ENCODE peak calls at places on chromosomes 4 and X, in five cellular contexts. Y, N, P, J and V are unnamed samples.

GRCh38 chrX:2840961-2841360 is 12.2 kb downstream of the GYG2 start:
- DNase-seq in Y (no peak), J (no peak), P (no peak), N (no peak), V (no peak)

GRCh38 chr4:100009490-100009889 is 59.4 kb upstream of the H2AZ1 start:
- DNase-seq in Y (no peak), P (peak; percentile 37), J (no peak), N (no peak), V (no peak)

GRCh38 chrX:31219174-31219573 is 147.3 kb upstream of the FTHL17 start:
- DNase-seq in J (no peak), Y (no peak), N (no peak), P (no peak), V (no peak)

GRCh38 chrX:72131317-72132294 is at the start of gene RTL5:
- DNase-seq in P (peak; percentile 81), J (peak; percentile 67), N (peak; percentile 84), Y (peak; percentile 97), V (no peak)

GRCh38 chr4:82851902-82852750 is 38.8 kb downstream of the SEC31A start:
- DNase-seq in Y (no peak), N (no peak), J (no peak), P (peak; percentile 8), V (peak; percentile 54)

GRCh38 chr4:128582319-128582948 is 227.1 kb upstream of the JADE1 start:
- DNase-seq in J (no peak), N (no peak), P (no peak), Y (no peak), V (no peak)

GRCh38 chrX:47815901-47816845 is 20.5 kb upstream of the ZNF81 start:
- DNase-seq in N (no peak), Y (no peak), P (no peak), J (peak; percentile 64), V (no peak)

GRCh38 chr4:152478456-152479237 is 57.2 kb downstream of the FBXW7 start:
- DNase-seq in N (no peak), P (peak; percentile 31), J (no peak), Y (no peak), V (no peak)

GRCh38 chr4:123826896-123827295 is 430.3 kb downstream of the SPRY1 start:
- DNase-seq in Y (no peak), J (no peak), P (peak; percentile 76), N (peak; percentile 35), V (no peak)

GRCh38 chr4:148112231-148112982 is 329.8 kb downstream of the NR3C2 start:
- DNase-seq in Y (no peak), P (peak; percentile 95), J (no peak), N (no peak), V (no peak)

GRCh38 chr4:110754726-110755125 is 131.8 kb upstream of the PITX2 start:
- DNase-seq in J (no peak), N (no peak), Y (no peak), P (peak; percentile 11), V (no peak)

GRCh38 chr4:83686166-83686565 is 150.3 kb downstream of the GPAT3 start:
- DNase-seq in P (no peak), J (no peak), Y (no peak), N (no peak), V (no peak)

GRCh38 chr4:89243741-89244252 is 63.8 kb downstream of the GPRIN3 start:
- DNase-seq in P (no peak), J (no peak), Y (no peak), N (no peak), V (no peak)

GRCh38 chrX:37350034-37350365 is 836 bp downstream of the PRRG1 start:
- DNase-seq in N (no peak), Y (no peak), P (peak; percentile 14), J (no peak), V (no peak)

GRCh38 chrX:75989806-75990590 is 182.9 kb upstream of the PBDC1 start:
- DNase-seq in J (no peak), P (no peak), N (no peak), Y (no peak), V (no peak)

GRCh38 chr4:182339246-182339645 is 96.0 kb downstream of the TENM3 start:
- DNase-seq in N (no peak), J (no peak), Y (no peak), P (no peak), V (no peak)

GRCh38 chrX:129759576-129760061 is 20.1 kb upstream of the SASH3 start:
- DNase-seq in J (no peak), N (peak; percentile 34), Y (no peak), P (peak; percentile 91), V (no peak)

GRCh38 chr4:39042365-39042764 is 10.2 kb upstream of the TMEM156 start:
- DNase-seq in P (no peak), J (no peak), N (no peak), Y (no peak), V (no peak)
- H3K4me1 ChIP-seq in P (peaks cover 24% of the 10 kb centered on the region), J (no peaks in the 10 kb centered on the region), N (no peaks in the 10 kb centered on the region), Y (peaks cover 30% of the 10 kb centered on the region), V (peaks cover 59% of the 10 kb centered on the region)

GRCh38 chrX:109596015-109596414 is 29.0 kb downstream of the KCNE5 start:
- DNase-seq in N (no peak), Y (no peak), J (no peak), P (no peak), V (no peak)

GRCh38 chrX:109601458-109601857 is 23.5 kb downstream of the KCNE5 start:
- DNase-seq in Y (no peak), P (no peak), N (no peak), J (no peak), V (no peak)

GRCh38 chrX:109600114-109600710 is 24.8 kb downstream of the KCNE5 start:
- DNase-seq in Y (no peak), J (no peak), P (peak; percentile 23), N (no peak), V (no peak)
- H3K4me3 ChIP-seq in Y (no peak overlapping the region), J (no peak overlapping the region), P (no peak overlapping the region), N (no peak overlapping the region), V (no peak overlapping the region)

DNA sequence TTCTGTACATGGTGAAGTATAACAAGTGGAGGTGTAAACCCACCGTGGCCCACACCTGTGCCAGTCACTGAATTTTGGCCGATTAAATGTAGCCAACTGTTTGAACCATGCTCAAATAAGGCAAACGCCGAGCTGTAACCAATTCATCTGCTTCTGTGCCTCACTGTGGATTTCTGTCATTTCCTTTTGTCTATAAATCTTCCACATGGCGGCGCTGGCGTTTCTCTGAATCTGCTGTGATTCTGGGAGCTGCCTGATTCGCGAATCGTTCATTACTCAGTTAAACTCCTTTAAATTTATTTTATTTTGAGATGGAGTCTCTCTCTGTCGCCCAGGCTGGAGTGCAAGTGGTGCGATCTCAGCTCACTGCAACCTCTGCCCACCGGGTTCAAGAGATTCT is 19.2 kb downstream of the SUPT20HL2 start:
- DNase-seq in P (no peak), Y (no peak), N (no peak), J (no peak), V (peak; percentile 16)
- TF ChIP-seq CTCF in P (peak; percentile 14), Y (no peak), N (no peak), J (no peak), V (peak; percentile 53)

DNA sequence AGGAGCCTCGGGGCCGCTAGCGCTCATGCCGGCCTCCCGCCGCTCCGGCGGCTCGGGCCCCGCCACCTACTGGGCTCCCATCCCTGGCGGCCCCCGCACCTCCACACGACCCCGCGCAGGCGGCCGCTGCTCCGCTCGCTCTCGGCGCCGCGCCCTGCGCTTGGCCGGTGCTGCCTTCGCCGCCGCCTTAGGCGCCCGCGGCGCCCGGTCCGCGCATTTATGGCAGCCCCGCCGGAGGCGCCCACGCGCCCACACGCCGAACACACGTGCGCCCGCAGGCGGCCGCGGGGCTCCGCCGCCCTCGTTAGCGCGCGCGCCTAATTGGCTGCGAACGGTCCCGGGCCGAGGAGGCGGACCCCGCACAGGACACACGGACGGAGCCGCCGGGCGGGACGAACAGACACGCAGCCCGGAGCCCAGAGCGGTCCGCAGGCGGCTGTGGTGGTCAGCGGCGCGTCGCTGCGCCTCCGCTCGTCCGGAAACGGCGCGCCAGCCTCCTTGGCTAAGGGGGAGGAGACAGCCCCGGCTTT is at the start of gene NKX1-1:
- DNase-seq in Y (no peak), P (no peak), J (no peak), N (no peak), V (no peak)
- H3K4me1 ChIP-seq in Y (peaks cover 27% of the 10 kb centered on the region), P (no peaks in the 10 kb centered on the region), J (no peaks in the 10 kb centered on the region), N (peaks cover 14% of the 10 kb centered on the region), V (no peaks in the 10 kb centered on the region)

DNA sequence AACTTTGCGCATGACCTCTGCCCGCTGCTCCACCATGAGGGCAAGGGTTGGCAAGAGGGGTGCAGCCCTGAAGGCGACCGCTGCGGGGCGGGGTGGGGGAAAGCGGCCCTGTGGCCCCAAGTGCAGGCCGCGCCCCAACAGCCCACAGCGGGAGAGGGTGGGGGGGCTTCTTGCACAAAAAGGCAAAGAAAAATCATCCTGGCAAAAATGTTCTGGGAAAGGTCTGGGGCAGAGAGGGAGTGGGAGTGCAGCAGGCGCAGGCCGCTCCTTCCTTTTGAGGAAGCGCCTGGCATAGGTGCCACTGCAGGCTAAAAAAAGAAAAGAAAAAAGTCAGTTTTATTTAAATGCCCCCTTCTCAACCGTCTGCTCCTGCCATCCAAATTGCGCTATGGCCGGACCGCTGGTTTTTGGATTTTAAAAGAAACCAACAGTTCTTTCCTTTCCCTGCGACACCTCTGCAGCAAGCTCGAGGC is 1.4 kb downstream of the ARX start:
- DNase-seq in N (no peak), J (no peak), P (no peak), Y (no peak), V (no peak)
- H3K4me3 ChIP-seq in N (peak overlapping the region; percentile 66), J (no peak overlapping the region), P (no peak overlapping the region), Y (no peak overlapping the region), V (no peak overlapping the region)

DNA sequence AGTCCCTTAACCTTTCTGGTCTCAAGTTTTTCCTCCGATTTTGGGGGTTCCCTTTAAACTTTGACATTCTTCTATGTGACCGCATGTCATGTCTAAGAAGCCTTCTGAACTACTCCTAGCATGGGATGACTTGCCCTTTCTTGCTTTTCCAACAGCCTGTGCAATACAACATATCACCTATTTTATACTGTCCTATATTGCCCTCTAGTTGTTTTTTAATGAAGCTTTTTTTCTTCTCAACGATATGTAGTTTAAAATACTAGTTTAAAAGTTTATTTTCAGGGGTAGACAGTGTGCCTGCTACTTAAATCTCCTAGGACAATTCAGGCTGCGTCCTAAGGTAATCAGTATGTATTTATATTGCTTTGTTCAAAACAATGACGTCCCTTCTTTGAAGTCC is 1.0 kb upstream of the IGBP1 start:
- DNase-seq in Y (no peak), N (no peak), P (no peak), J (no peak), V (peak; percentile 35)
- TF ChIP-seq CTCF in Y (no peak), N (no peak), P (no peak), J (no peak), V (peak; percentile 53)

DNA sequence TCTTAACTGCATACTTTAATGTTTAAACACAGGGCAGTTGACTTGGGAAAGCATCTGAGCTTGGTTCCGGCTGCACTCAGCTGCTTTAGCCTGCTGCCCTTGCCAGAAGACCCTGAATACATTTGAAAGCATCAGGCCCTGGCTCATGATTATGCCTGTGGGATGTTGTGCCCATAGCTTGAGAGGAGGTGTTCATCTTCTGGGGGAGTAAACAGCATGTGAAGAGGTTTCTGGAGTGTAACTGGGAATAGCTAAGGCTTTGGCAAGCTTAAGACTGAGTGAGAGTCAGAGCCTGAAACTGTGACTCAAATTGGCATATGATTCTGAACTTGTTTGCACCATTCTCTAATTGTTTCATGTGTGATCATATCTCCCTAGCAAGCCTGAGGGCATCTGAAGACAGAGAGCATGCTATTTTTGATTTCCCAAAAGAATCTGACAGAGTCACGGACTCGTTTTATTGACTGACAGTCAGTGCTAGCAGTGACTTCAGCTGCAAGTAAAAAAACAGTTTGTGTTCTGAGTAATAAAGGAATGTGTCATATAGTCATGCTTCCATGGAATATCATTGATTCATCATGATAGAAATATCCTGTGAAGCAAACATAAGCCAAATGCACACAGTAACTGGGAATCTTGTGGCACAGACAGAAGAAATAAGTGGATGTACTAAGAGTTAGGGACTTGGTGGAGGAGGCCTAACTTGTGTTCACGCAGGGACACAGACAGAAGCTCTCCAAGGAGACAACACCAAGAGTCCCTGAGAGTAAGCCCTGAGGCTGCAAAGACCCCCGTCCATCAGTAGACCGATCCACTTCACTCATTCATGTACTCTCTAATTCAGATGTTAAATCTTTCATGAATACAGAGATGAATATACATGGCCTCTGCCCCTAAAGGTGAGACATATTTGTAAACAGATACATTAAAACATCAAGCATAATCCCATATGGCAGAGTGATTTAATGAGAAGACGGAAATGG is 100.7 kb downstream of the SYNPO2 start:
- DNase-seq in N (no peak), Y (peak; percentile 75), P (peak; percentile 87), J (no peak), V (no peak)
- H3K4me1 ChIP-seq in N (peaks cover 82% of the 10 kb centered on the region), Y (peaks cover 96% of the 10 kb centered on the region), P (peaks cover 13% of the 10 kb centered on the region), J (no peaks in the 10 kb centered on the region), V (no peaks in the 10 kb centered on the region)